ENCODE peak calls at places on chromosomes 6 and 20, in seven cellular contexts. A, X, J, M, E, F and S are unnamed samples.

GRCh38 chr6:135830971-135831370 is 20.5 kb upstream of the PDE7B start:
- DNase-seq in M (peak; percentile 86), F (no peak), A (no peak), J (no peak), E (no peak), X (no peak), S (peak; percentile 60)

GRCh38 chr6:129860901-129861665 is at the start of gene TMEM244:
- DNase-seq in M (peak; percentile 51), A (no peak), F (no peak), X (no peak), J (no peak), E (peak; percentile 51), S (no peak)

GRCh38 chr6:166595061-166595780 is 8.7 kb upstream of the RAMACL start:
- DNase-seq in M (peak; percentile 67), J (peak; percentile 76), F (no peak), X (no peak), E (peak; percentile 90), A (no peak), S (peak; percentile 73)

GRCh38 chr6:146354451-146354850 is 189.2 kb upstream of the RAB32 start:
- DNase-seq in E (no peak), M (no peak), J (no peak), F (no peak), X (no peak), A (no peak), S (no peak)

GRCh38 chr20:35319206-35320197 is 27.3 kb upstream of the FAM83C start:
- DNase-seq in E (peak; percentile 75), A (no peak), X (no peak), M (peak; percentile 82), J (no peak), F (no peak), S (peak; percentile 48)

GRCh38 chr20:61830241-61830930 is 235.3 kb downstream of the TAF4 start:
- DNase-seq in M (no peak), F (no peak), E (no peak), J (no peak), X (no peak), A (no peak), S (no peak)

GRCh38 chr6:1348675-1349074 is 36.8 kb downstream of the FOXQ1 start:
- DNase-seq in J (no peak), X (no peak), M (peak; percentile 94), F (no peak), A (peak; percentile 63), E (peak; percentile 15), S (no peak)

GRCh38 chr6:170178561-170179477 is 112.1 kb downstream of the DLL1 start:
- DNase-seq in X (peak; percentile 23), A (peak; percentile 19), J (no peak), M (peak; percentile 80), E (peak; percentile 22), F (no peak), S (no peak)

GRCh38 chr6:132005177-132005576 is 54.0 kb upstream of the CCN2 start:
- DNase-seq in J (no peak), X (no peak), F (no peak), E (no peak), A (no peak), M (no peak), S (no peak)

GRCh38 chr20:29741894-29742698 is 1515.4 kb upstream of the DEFB115 start:
- DNase-seq in X (no peak), A (no peak), E (no peak), M (no peak), F (no peak), J (no peak), S (no peak)

GRCh38 chr6:44189257-44189656 is 27.5 kb upstream of the MYMX start:
- DNase-seq in A (no peak), M (no peak), F (no peak), X (no peak), J (no peak), E (no peak), S (no peak)

GRCh38 chr6:81865712-81866111 is 113.2 kb upstream of the TENT5A start:
- DNase-seq in M (peak; percentile 85), J (peak; percentile 77), X (no peak), A (no peak), E (peak; percentile 77), F (no peak), S (peak; percentile 62)

GRCh38 chr6:7911345-7911725 is 747 bp upstream of the TXNDC5 start:
- DNase-seq in X (no peak), F (no peak), J (no peak), M (no peak), E (no peak), A (peak; percentile 25), S (no peak)

GRCh38 chr6:27631614-27631925 is 158.7 kb upstream of the ZNF184 start:
- DNase-seq in F (no peak), E (no peak), X (no peak), J (no peak), A (no peak), M (no peak), S (no peak)

GRCh38 chr6:89251170-89251569 is 34.0 kb upstream of the GABRR1 start:
- DNase-seq in J (no peak), E (no peak), M (no peak), X (no peak), F (no peak), A (no peak), S (no peak)

GRCh38 chr6:99019341-99019740 is 71.6 kb upstream of the FBXL4 start:
- DNase-seq in X (no peak), E (peak; percentile 21), F (no peak), J (no peak), M (no peak), A (no peak), S (no peak)

GRCh38 chr6:104118274-104118673 is 741.4 kb downstream of the HACE1 start:
- DNase-seq in J (no peak), E (peak; percentile 62), A (no peak), F (no peak), M (peak; percentile 4), X (no peak), S (peak; percentile 66)

GRCh38 chr6:12196326-12196936 is 93.7 kb upstream of the EDN1 start:
- DNase-seq in M (peak; percentile 37), F (no peak), A (no peak), J (peak; percentile 32), E (peak; percentile 66), X (no peak), S (peak; percentile 18)

GRCh38 chr6:149995235-149995750 is 30.0 kb downstream of the RAET1L start:
- DNase-seq in M (no peak), F (no peak), A (no peak), J (no peak), X (no peak), E (no peak), S (no peak)

GRCh38 chr6:135938588-135939215 is 87.2 kb downstream of the PDE7B start:
- DNase-seq in A (peak; percentile 64), J (no peak), F (no peak), M (peak; percentile 68), X (no peak), E (peak; percentile 65), S (peak; percentile 70)

GRCh38 chr6:147438758-147439528 is 69.5 kb upstream of the SAMD5 start:
- DNase-seq in J (no peak), E (no peak), A (peak; percentile 92), F (no peak), M (no peak), X (no peak), S (no peak)

GRCh38 chr6:38871745-38872568 is 156.8 kb downstream of the DNAH8 start:
- DNase-seq in F (peak; percentile 22), A (peak; percentile 88), J (peak; percentile 1), E (peak; percentile 46), X (peak; percentile 22), M (peak; percentile 60), S (peak; percentile 6)

GRCh38 chr20:544153-544725 is 649 bp upstream of the CSNK2A1 start:
- DNase-seq in A (no peak), E (no peak), M (no peak), J (no peak), X (no peak), F (no peak), S (no peak)

GRCh38 chr20:540391-541201 is 3.0 kb downstream of the CSNK2A1 start:
- DNase-seq in F (no peak), J (no peak), E (no peak), X (no peak), A (peak; percentile 35), M (no peak), S (no peak)

GRCh38 chr20:539848-540247 is 3.7 kb downstream of the CSNK2A1 start:
- DNase-seq in M (peak; percentile 41), A (peak; percentile 63), X (no peak), J (no peak), E (peak; percentile 54), F (no peak), S (no peak)

GRCh38 chr20:543369-544152 is at the start of gene CSNK2A1:
- DNase-seq in M (peak; percentile 97), E (peak; percentile 98), X (peak; percentile 98), J (peak; percentile 85), A (peak; percentile 98), F (peak; percentile 93), S (peak; percentile 83)

GRCh38 chr20:542777-543368 is 717 bp downstream of the CSNK2A1 start:
- DNase-seq in J (no peak), X (no peak), A (peak; percentile 59), F (no peak), E (no peak), M (no peak), S (no peak)
- H3K4me3 ChIP-seq in J (peak overlapping the region; percentile 85), X (peak overlapping the region; percentile 100), A (peak overlapping the region; percentile 98), F (peak overlapping the region; percentile 96), E (peak overlapping the region; percentile 98), M (peak overlapping the region; percentile 98), S (peak overlapping the region; percentile 99)

GRCh38 chr6:338815-339262 is 46.6 kb downstream of the DUSP22 start:
- DNase-seq in J (no peak), E (no peak), M (no peak), F (no peak), X (no peak), A (no peak), S (no peak)

GRCh38 chr6:339480-339879 is 47.2 kb downstream of the DUSP22 start:
- DNase-seq in X (no peak), A (no peak), J (no peak), F (no peak), E (no peak), M (no peak), S (no peak)

GRCh38 chr6:335572-335971 is 43.3 kb downstream of the DUSP22 start:
- DNase-seq in M (no peak), E (peak; percentile 43), J (no peak), F (no peak), X (no peak), A (no peak), S (no peak)

GRCh38 chr6:336159-337114 is 44.1 kb downstream of the DUSP22 start:
- DNase-seq in A (no peak), M (no peak), J (no peak), E (no peak), F (no peak), X (no peak), S (no peak)

GRCh38 chr6:337782-338464 is 45.6 kb downstream of the DUSP22 start:
- DNase-seq in E (no peak), J (no peak), A (no peak), F (no peak), M (no peak), X (no peak), S (no peak)
- H3K4me3 ChIP-seq in E (no peak overlapping the region), J (no peak overlapping the region), A (no peak overlapping the region), F (no peak overlapping the region), M (no peak overlapping the region), X (no peak overlapping the region), S (no peak overlapping the region)

GRCh38 chr20:4999788-5000187 is 1.5 kb downstream of the SLC23A2 start:
- DNase-seq in X (no peak), A (no peak), F (no peak), J (no peak), E (no peak), M (no peak), S (no peak)
- H3K4me3 ChIP-seq in X (peak overlapping the region; percentile 90), A (peak overlapping the region; percentile 88), F (no peak overlapping the region), J (peak overlapping the region; percentile 73), E (no peak overlapping the region), M (peak overlapping the region; percentile 78), S (no peak overlapping the region)

GRCh38 chr6:90382760-90383159 is 86.1 kb upstream of the BACH2 start:
- DNase-seq in A (peak; percentile 24), X (no peak), M (no peak), J (no peak), E (no peak), F (no peak), S (no peak)
- H3K4me3 ChIP-seq in A (no peak overlapping the region), X (no peak overlapping the region), M (no peak overlapping the region), J (no peak overlapping the region), E (no peak overlapping the region), F (no peak overlapping the region), S (no peak overlapping the region)